ENCODE peak calls at places on chromosomes 3 and 15, in nine cellular contexts. N is AG04449; U is CD4-positive, alpha-beta T cell; B is hepatocyte; L is astrocyte; G is progenitor cell of endocrine pancreas; Z is GM12865; D is WERI-Rb-1; P is T-cell. T is an unnamed sample.

GRCh38 chr15:78007965-78008886 is 69.3 kb downstream of the TBC1D2B start:
- DNase-seq in N (peak; percentile 29), U (no peak), B (no peak), L (peak; percentile 76), G (no peak), Z (no peak), D (no peak), P (no peak), T (peak; percentile 80)

GRCh38 chr15:70214266-70214665 is 116.5 kb upstream of the TLE3 start:
- DNase-seq in N (no peak), U (no peak), B (no peak), L (no peak), G (no peak), Z (peak; percentile 14), D (peak; percentile 10), P (no peak), T (no peak)

GRCh38 chr3:536417-536813 is 339.9 kb downstream of the CHL1 start:
- DNase-seq in N (no peak), U (no peak), B (no peak), L (no peak), G (no peak), Z (no peak), D (no peak), P (no peak), T (no peak)

GRCh38 chr3:114155370-114155821 is 23.5 kb downstream of the DRD3 start:
- DNase-seq in N (no peak), U (no peak), B (peak; percentile 14), L (no peak), G (no peak), Z (peak; percentile 55), D (peak; percentile 62), P (no peak), T (peak; percentile 41)

GRCh38 chr3:155202626-155203025 is 90.9 kb downstream of the STRIT1 start:
- DNase-seq in N (peak; percentile 33), U (no peak), B (no peak), L (no peak), G (no peak), Z (no peak), D (no peak), P (no peak), T (no peak)

GRCh38 chr15:57183614-57184344 is 192.5 kb upstream of the CGNL1 start:
- DNase-seq in N (no peak), U (no peak), B (no peak), L (no peak), G (no peak), Z (no peak), D (no peak), P (no peak), T (no peak)

GRCh38 chr15:41043276-41043675 is 72.8 kb downstream of the INO80 start:
- DNase-seq in N (peak; percentile 77), U (no peak), B (no peak), L (peak; percentile 71), G (no peak), Z (no peak), D (no peak), P (no peak), T (no peak)

GRCh38 chr15:61687124-61687523 is 373.1 kb downstream of the VPS13C start:
- DNase-seq in N (no peak), U (no peak), B (no peak), L (no peak), G (no peak), Z (no peak), D (peak; percentile 6), P (no peak), T (no peak)

GRCh38 chr3:187804120-187805106 is 59.1 kb upstream of the BCL6 start:
- DNase-seq in N (no peak), U (no peak), B (no peak), L (no peak), G (no peak), Z (peak; percentile 24), D (no peak), P (no peak), T (no peak)

GRCh38 chr3:150238043-150238802 is 169.9 kb upstream of the TSC22D2 start:
- DNase-seq in N (no peak), U (no peak), B (peak; percentile 55), L (no peak), G (no peak), Z (no peak), D (no peak), P (no peak), T (peak; percentile 28)

GRCh38 chr3:183975981-183976662 is 41.6 kb downstream of the ABCC5 start:
- DNase-seq in N (no peak), U (no peak), B (peak; percentile 27), L (peak; percentile 30), G (no peak), Z (no peak), D (no peak), P (no peak), T (peak; percentile 49)

GRCh38 chr15:32979710-32980109 is 214.8 kb downstream of the FMN1 start:
- DNase-seq in N (peak; percentile 95), U (no peak), B (no peak), L (peak; percentile 100), G (no peak), Z (no peak), D (no peak), P (no peak), T (peak; percentile 96)

GRCh38 chr3:128004661-128005060 is 47.6 kb upstream of the SEC61A1 start:
- DNase-seq in N (no peak), U (no peak), B (no peak), L (no peak), G (no peak), Z (no peak), D (no peak), P (no peak), T (no peak)

GRCh38 chr3:120983841-120984240 is 75.8 kb downstream of the STXBP5L start:
- DNase-seq in N (no peak), U (no peak), B (peak; percentile 2), L (no peak), G (no peak), Z (no peak), D (no peak), P (no peak), T (no peak)

GRCh38 chr3:129942296-129942695 is 32.2 kb upstream of the TRH start:
- DNase-seq in N (no peak), U (no peak), B (peak; percentile 78), L (peak; percentile 19), G (peak; percentile 57), Z (peak; percentile 65), D (peak; percentile 86), P (no peak), T (peak; percentile 61)

GRCh38 chr3:59006791-59007517 is 42.9 kb downstream of the CFAP20DC start:
- DNase-seq in N (no peak), U (no peak), B (no peak), L (peak; percentile 49), G (no peak), Z (peak; percentile 4), D (no peak), P (no peak), T (peak; percentile 15)

GRCh38 chr3:133393204-133393603 is 6.7 kb upstream of the BFSP2 start:
- DNase-seq in N (no peak), U (no peak), B (no peak), L (no peak), G (no peak), Z (no peak), D (no peak), P (no peak), T (peak; percentile 77)

GRCh38 chr15:58585668-58586461 is 154.1 kb downstream of the LIPC start:
- DNase-seq in N (no peak), U (no peak), B (no peak), L (no peak), G (no peak), Z (peak; percentile 61), D (no peak), P (no peak), T (no peak)

GRCh38 chr3:21620511-21621395 is 130.3 kb downstream of the ZNF385D start:
- DNase-seq in N (no peak), U (no peak), B (no peak), L (peak; percentile 37), G (no peak), Z (no peak), D (no peak), P (no peak), T (peak; percentile 68)

GRCh38 chr3:100333970-100334339 is 602 bp upstream of the NIT2 start:
- DNase-seq in N (no peak), U (no peak), B (no peak), L (no peak), G (no peak), Z (no peak), D (no peak), P (no peak), T (no peak)

GRCh38 chr3:155743616-155744015 is 1.3 kb downstream of the PLCH1 start:
- DNase-seq in N (no peak), U (no peak), B (no peak), L (no peak), G (no peak), Z (no peak), D (no peak), P (no peak), T (peak; percentile 13)

GRCh38 chr15:70201376-70201775 is 103.7 kb upstream of the TLE3 start:
- DNase-seq in N (no peak), U (no peak), B (no peak), L (no peak), G (no peak), Z (no peak), D (no peak), P (no peak), T (no peak)

GRCh38 chr3:157438371-157438735 is 1.7 kb downstream of the PTX3 start:
- DNase-seq in N (no peak), U (no peak), B (no peak), L (peak; percentile 22), G (no peak), Z (no peak), D (peak; percentile 49), P (no peak), T (peak; percentile 26)

GRCh38 chr3:15872807-15873206 is 75.0 kb upstream of the ANKRD28 start:
- DNase-seq in N (no peak), U (no peak), B (no peak), L (no peak), G (no peak), Z (no peak), D (no peak), P (no peak), T (no peak)